ENCODE peak calls at places on chromosome 22, in ten cellular contexts. C is activated CD4-positive, alpha-beta T cell treated with anti-CD3 and anti-CD28 coated beads for 24 hours; S is Peyer's patch; V is pulmonary artery endothelial cell; K is B cell; U is HTR-8/SVneo; B is nephron progenitor cell; Y is GM20000; I is COLO829; Q is NCI-H774. T is an unnamed sample.

GRCh38 chr22:44337658-44338004 is 24.9 kb upstream of the SHISAL1 start:
- DNase-seq in C (no peak), S (no peak), V (no peak), K (no peak), U (peak), B (no peak), Y (no peak), I (peak), Q (no peak), T (no peak)

GRCh38 chr22:25114369-25115362 is 85.0 kb upstream of the CRYBB3 start:
- DNase-seq in C (no peak), S (no peak), V (no peak), K (no peak), U (no peak), B (no peak), Y (no peak), I (no peak), Q (no peak), T (no peak)

GRCh38 chr22:36397081-36397766 is 9.5 kb upstream of the MYH9 start:
- DNase-seq in C (no peak), S (no peak), V (no peak), K (no peak), U (no peak), B (no peak), Y (no peak), I (no peak), Q (no peak), T (no peak)

GRCh38 chr22:34015642-34016041 is 95.4 kb upstream of the LARGE1 start:
- DNase-seq in C (no peak), S (no peak), V (no peak), K (no peak), U (no peak), B (no peak), Y (no peak), I (no peak), Q (no peak), T (no peak)

GRCh38 chr22:36764060-36764459 is 11.9 kb downstream of the IFT27 start:
- DNase-seq in C (no peak), S (no peak), V (no peak), K (no peak), U (no peak), B (no peak), Y (no peak), I (no peak), Q (no peak), T (no peak)

GRCh38 chr22:21754523-21755128 is 19.0 kb upstream of the YPEL1 start:
- DNase-seq in C (no peak), S (peak), V (no peak), K (peak), U (no peak), B (no peak), Y (no peak), I (no peak), Q (no peak), T (no peak)

GRCh38 chr22:45537734-45538181 is 35.1 kb downstream of the FBLN1 start:
- DNase-seq in C (no peak), S (no peak), V (no peak), K (no peak), U (no peak), B (no peak), Y (no peak), I (no peak), Q (no peak), T (no peak)

GRCh38 chr22:30224161-30224857 is 22.2 kb downstream of the LIF start:
- DNase-seq in C (no peak), S (no peak), V (no peak), K (no peak), U (no peak), B (no peak), Y (peak), I (no peak), Q (no peak), T (no peak)

GRCh38 chr22:18035740-18036139 is 11.4 kb upstream of the MICAL3 start:
- DNase-seq in C (no peak), S (no peak), V (no peak), K (no peak), U (no peak), B (no peak), Y (no peak), I (no peak), Q (no peak), T (no peak)

GRCh38 chr22:40462195-40462988 is 92.0 kb downstream of the SGSM3 start:
- DNase-seq in C (no peak), S (peak), V (no peak), K (no peak), U (no peak), B (no peak), Y (peak), I (no peak), Q (no peak), T (no peak)

GRCh38 chr22:30640839-30641430 is 5.4 kb downstream of the SLC35E4 start:
- DNase-seq in C (no peak), S (no peak), V (no peak), K (no peak), U (no peak), B (no peak), Y (no peak), I (no peak), Q (no peak), T (no peak)

T was measured in NCI-H1048.